ENCODE peak calls at places on chromosomes 16 and 17, in eight cellular contexts. C, D, Y, T, R, A, E and S are unnamed samples. For H3K4me1, the result is how much of the 10 kb centered on the place peaks cover.

GRCh38 chr16:70577256-70577698 is 53.7 kb downstream of the SF3B3 start:
- DNase-seq in C (peak), D (no peak), Y (peak), T (no peak), R (peak), A (no peak), E (no peak), S (peak)

GRCh38 chr16:59210955-59211541 is 476.9 kb upstream of the GOT2 start:
- DNase-seq in C (peak), D (no peak), Y (peak), T (no peak), R (peak), A (peak), E (no peak), S (no peak)

GRCh38 chr16:57435838-57436237 is 11.3 kb downstream of the CIAPIN1 start:
- DNase-seq in C (no peak), D (no peak), Y (no peak), T (no peak), R (no peak), A (no peak), E (no peak), S (no peak)

GRCh38 chr17:66255112-66255511 is 25.9 kb upstream of the APOH start:
- DNase-seq in C (peak), D (peak), Y (no peak), T (peak), R (no peak), A (peak), E (peak), S (no peak)

GRCh38 chr16:51982715-51983680 is 563.9 kb downstream of the TOX3 start:
- DNase-seq in C (peak), D (peak), Y (no peak), T (no peak), R (peak), A (peak), E (peak), S (no peak)

GRCh38 chr17:47850692-47851573 is at the start of gene SP6:
- DNase-seq in C (peak), D (no peak), Y (no peak), T (peak), R (peak), A (peak), E (peak), S (peak)

GRCh38 chr16:89502319-89502843 is 5.8 kb upstream of the SPG7 start:
- DNase-seq in C (no peak), D (no peak), Y (no peak), T (no peak), R (no peak), A (peak), E (peak), S (peak)

GRCh38 chr17:30969989-30970680 is 704 bp upstream of the RNF135 start:
- DNase-seq in C (peak), D (no peak), Y (no peak), T (no peak), R (peak), A (no peak), E (peak), S (no peak)

GRCh38 chr16:11586856-11587642 is at the start of gene LITAF:
- DNase-seq in C (peak), D (peak), Y (peak), T (peak), R (peak), A (peak), E (peak), S (peak)

GRCh38 chr16:3115011-3115410 is 2.6 kb downstream of the ZNF205 start:
- DNase-seq in C (no peak), D (no peak), Y (no peak), T (no peak), R (peak), A (no peak), E (no peak), S (no peak)

GRCh38 chr16:73216932-73217331 is 169.0 kb upstream of the ZFHX3 start:
- DNase-seq in C (no peak), D (no peak), Y (no peak), T (no peak), R (no peak), A (no peak), E (no peak), S (no peak)

GRCh38 chr17:55680983-55681382 is 41.7 kb downstream of the TMEM100 start:
- DNase-seq in C (no peak), D (no peak), Y (no peak), T (no peak), R (no peak), A (no peak), E (no peak), S (no peak)

GRCh38 chr16:27378871-27379580 is 22.9 kb upstream of the IL21R start:
- DNase-seq in C (peak), D (no peak), Y (no peak), T (no peak), R (peak), A (no peak), E (no peak), S (no peak)

GRCh38 chr17:13395872-13396271 is 205.9 kb downstream of the HS3ST3A1 start:
- DNase-seq in C (no peak), D (no peak), Y (no peak), T (no peak), R (no peak), A (no peak), E (peak), S (no peak)

GRCh38 chr17:74840989-74841666 is 18.6 kb downstream of the GRIN2C start:
- DNase-seq in C (peak), D (peak), Y (peak), T (peak), R (peak), A (no peak), E (no peak), S (peak)

GRCh38 chr17:48211787-48212186 is 104.2 kb downstream of the SNX11 start:
- DNase-seq in C (no peak), D (no peak), Y (no peak), T (no peak), R (no peak), A (no peak), E (no peak), S (no peak)

GRCh38 chr16:50533317-50533716 is 14.9 kb upstream of the NKD1 start:
- DNase-seq in C (no peak), D (no peak), Y (no peak), T (no peak), R (peak), A (no peak), E (no peak), S (no peak)

GRCh38 chr16:80296034-80296433 is 244.8 kb upstream of the DYNLRB2 start:
- DNase-seq in C (no peak), D (no peak), Y (no peak), T (no peak), R (no peak), A (no peak), E (no peak), S (no peak)

GRCh38 chr17:76868176-76868668 is at the start of gene MGAT5B:
- DNase-seq in C (peak), D (peak), Y (peak), T (peak), R (peak), A (peak), E (peak), S (peak)

GRCh38 chr17:37299257-37299985 is 76.4 kb upstream of the C17orf78 start:
- DNase-seq in C (peak), D (no peak), Y (no peak), T (no peak), R (peak), A (no peak), E (no peak), S (no peak)

GRCh38 chr16:49529646-49530045 is 156.0 kb downstream of the C16orf78 start:
- DNase-seq in C (no peak), D (peak), Y (no peak), T (peak), R (no peak), A (no peak), E (no peak), S (no peak)

GRCh38 chr16:53892155-53892554 is 188.2 kb downstream of the FTO start:
- DNase-seq in C (peak), D (peak), Y (no peak), T (no peak), R (peak), A (peak), E (peak), S (no peak)

GRCh38 chr16:67679935-67680897 is 13.6 kb downstream of the C16orf86 start:
- DNase-seq in C (no peak), D (no peak), Y (no peak), T (no peak), R (peak), A (no peak), E (no peak), S (no peak)

GRCh38 chr16:29926675-29927522 is 873 bp upstream of the KCTD13 start:
- DNase-seq in C (peak), D (no peak), Y (no peak), T (no peak), R (peak), A (peak), E (no peak), S (no peak)

GRCh38 chr16:30381351-30382041 is 865 bp downstream of the SEPTIN1 start:
- DNase-seq in C (no peak), D (peak), Y (no peak), T (peak), R (no peak), A (no peak), E (no peak), S (no peak)

GRCh38 chr17:61498042-61498441 is 45.8 kb downstream of the TBX4 start:
- DNase-seq in C (no peak), D (no peak), Y (no peak), T (no peak), R (no peak), A (no peak), E (no peak), S (no peak)

GRCh38 chr16:68401871-68402747 is 46.2 kb downstream of the SMPD3 start:
- DNase-seq in C (peak), D (no peak), Y (no peak), T (no peak), R (no peak), A (no peak), E (no peak), S (no peak)

GRCh38 chr17:38568845-38569510 is 36.8 kb downstream of the SRCIN1 start:
- DNase-seq in C (no peak), D (no peak), Y (no peak), T (peak), R (no peak), A (no peak), E (no peak), S (no peak)

GRCh38 chr17:6269474-6269873 is 165.4 kb downstream of the AIPL1 start:
- DNase-seq in C (peak), D (peak), Y (no peak), T (no peak), R (peak), A (peak), E (peak), S (no peak)

GRCh38 chr17:18257268-18257681 is 1.3 kb downstream of the FLII start:
- DNase-seq in C (no peak), D (no peak), Y (no peak), T (peak), R (peak), A (no peak), E (peak), S (no peak)

GRCh38 chr16:79834720-79835119 is 234.2 kb upstream of the MAF start:
- DNase-seq in C (no peak), D (no peak), Y (no peak), T (no peak), R (no peak), A (no peak), E (no peak), S (no peak)

GRCh38 chr17:71024172-71024571 is 854.8 kb downstream of the KCNJ2 start:
- DNase-seq in C (peak), D (no peak), Y (no peak), T (no peak), R (no peak), A (no peak), E (no peak), S (no peak)

GRCh38 chr17:81120149-81120484 is 45.2 kb upstream of the PVALEF start:
- DNase-seq in C (no peak), D (no peak), Y (no peak), T (no peak), R (no peak), A (no peak), E (no peak), S (no peak)

GRCh38 chr17:10120113-10120485 is 78.3 kb downstream of the GAS7 start:
- DNase-seq in C (no peak), D (no peak), Y (no peak), T (no peak), R (no peak), A (no peak), E (no peak), S (peak)

GRCh38 chr16:55567382-55567781 is 898 bp downstream of the CAPNS2 start:
- DNase-seq in C (peak), D (no peak), Y (no peak), T (no peak), R (no peak), A (no peak), E (peak), S (peak)

GRCh38 chr16:65601781-65602180 is 479.9 kb upstream of the CDH11 start:
- DNase-seq in C (no peak), D (no peak), Y (no peak), T (no peak), R (no peak), A (no peak), E (no peak), S (no peak)

GRCh38 chr16:11329080-11329491 is 16.2 kb upstream of the RMI2 start:
- DNase-seq in C (peak), D (peak), Y (no peak), T (no peak), R (peak), A (no peak), E (no peak), S (no peak)

GRCh38 chr17:30476726-30477082 is 504 bp upstream of the GOSR1 start:
- DNase-seq in C (no peak), D (peak), Y (no peak), T (peak), R (no peak), A (no peak), E (no peak), S (no peak)

GRCh38 chr17:33520404-33521032 is 227.4 kb upstream of the ASIC2 start:
- DNase-seq in C (peak), D (peak), Y (no peak), T (no peak), R (peak), A (peak), E (no peak), S (no peak)

GRCh38 chr16:81279375-81279774 is 35.4 kb upstream of the GAN start:
- DNase-seq in C (peak), D (no peak), Y (no peak), T (no peak), R (no peak), A (peak), E (peak), S (no peak)

GRCh38 chr17:82545071-82545462 is 25.5 kb downstream of the FOXK2 start:
- DNase-seq in C (peak), D (no peak), Y (no peak), T (no peak), R (no peak), A (no peak), E (no peak), S (no peak)
- H3K4me1 ChIP-seq in C (under half), D (under half), Y (under half), T (under half), R (under half), A (under half), E (under half), S (half or more)

GRCh38 chr17:69192754-69193153 is 35.9 kb downstream of the ABCA10 start:
- DNase-seq in C (no peak), D (no peak), Y (no peak), T (no peak), R (no peak), A (no peak), E (no peak), S (no peak)

DNA sequence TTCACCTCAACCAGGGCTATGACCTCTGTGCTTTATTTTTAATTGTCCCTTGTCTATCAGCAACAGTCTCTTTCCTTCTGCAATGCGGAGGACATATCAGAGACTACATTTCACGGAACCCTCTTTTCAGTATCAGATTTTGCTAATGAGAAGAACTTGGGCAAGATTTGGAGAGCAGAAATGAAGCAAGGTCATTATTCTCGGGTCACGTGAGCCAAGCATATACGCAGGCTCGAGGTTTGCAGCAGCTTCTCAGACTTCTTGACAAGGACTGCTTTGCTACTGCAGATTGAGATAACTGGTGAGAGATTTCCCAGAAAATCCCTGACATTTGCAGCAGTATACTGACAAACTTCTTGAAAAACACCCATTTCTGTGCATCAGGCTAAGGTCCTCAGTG is 30.4 kb downstream of the ABCA10 start:
- DNase-seq in C (no peak), D (no peak), Y (no peak), T (no peak), R (no peak), A (no peak), E (no peak), S (no peak)
- H3K4me1 ChIP-seq in C (under half), D (under half), Y (under half), T (under half), R (under half), A (under half), E (under half), S (under half)

GRCh38 chr17:1447061-1447460 is 9.0 kb downstream of the CRK start:
- DNase-seq in C (no peak), D (no peak), Y (no peak), T (no peak), R (no peak), A (no peak), E (no peak), S (no peak)
- H3K4me1 ChIP-seq in C (under half), D (under half), Y (under half), T (under half), R (under half), A (under half), E (under half), S (under half)

GRCh38 chr17:58277107-58277506 is 3.6 kb downstream of the MPO start:
- DNase-seq in C (peak), D (peak), Y (no peak), T (no peak), R (no peak), A (peak), E (no peak), S (no peak)
- H3K4me1 ChIP-seq in C (under half), D (under half), Y (under half), T (under half), R (under half), A (under half), E (under half), S (under half)

DNA sequence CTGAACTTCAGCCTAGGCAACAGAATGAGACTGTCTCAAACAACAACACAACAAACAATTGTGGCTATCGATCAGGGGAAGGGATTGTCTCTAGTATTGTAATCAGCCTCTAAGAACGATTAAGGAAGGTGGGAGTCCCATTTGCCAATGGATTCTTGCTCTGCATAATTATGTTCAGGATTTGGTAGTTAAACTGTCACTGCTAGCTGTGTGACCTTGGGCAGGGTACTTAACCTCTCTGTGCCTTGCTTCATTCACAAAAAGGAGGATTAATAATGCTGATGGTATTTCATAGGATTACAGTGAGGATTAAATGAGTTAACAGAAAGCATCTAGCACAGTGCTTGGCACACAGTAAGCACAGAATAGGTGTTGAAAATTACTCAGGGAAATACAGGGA is 6.7 kb upstream of the SSTR2 start:
- DNase-seq in C (no peak), D (no peak), Y (no peak), T (no peak), R (no peak), A (no peak), E (no peak), S (no peak)
- H3K4me1 ChIP-seq in C (under half), D (under half), Y (under half), T (under half), R (under half), A (under half), E (under half), S (under half)

GRCh38 chr16:85460983-85461813 is 151.9 kb upstream of the GSE1 start:
- DNase-seq in C (peak), D (no peak), Y (no peak), T (no peak), R (peak), A (peak), E (no peak), S (peak)

GRCh38 chr16:85463228-85463611 is 149.9 kb upstream of the GSE1 start:
- DNase-seq in C (no peak), D (no peak), Y (no peak), T (no peak), R (peak), A (no peak), E (no peak), S (no peak)

GRCh38 chr16:85463672-85464071 is 149.4 kb upstream of the GSE1 start:
- DNase-seq in C (no peak), D (no peak), Y (no peak), T (no peak), R (no peak), A (no peak), E (no peak), S (peak)

GRCh38 chr16:85461814-85462404 is 151.2 kb upstream of the GSE1 start:
- DNase-seq in C (peak), D (no peak), Y (no peak), T (no peak), R (peak), A (no peak), E (no peak), S (peak)

DNA sequence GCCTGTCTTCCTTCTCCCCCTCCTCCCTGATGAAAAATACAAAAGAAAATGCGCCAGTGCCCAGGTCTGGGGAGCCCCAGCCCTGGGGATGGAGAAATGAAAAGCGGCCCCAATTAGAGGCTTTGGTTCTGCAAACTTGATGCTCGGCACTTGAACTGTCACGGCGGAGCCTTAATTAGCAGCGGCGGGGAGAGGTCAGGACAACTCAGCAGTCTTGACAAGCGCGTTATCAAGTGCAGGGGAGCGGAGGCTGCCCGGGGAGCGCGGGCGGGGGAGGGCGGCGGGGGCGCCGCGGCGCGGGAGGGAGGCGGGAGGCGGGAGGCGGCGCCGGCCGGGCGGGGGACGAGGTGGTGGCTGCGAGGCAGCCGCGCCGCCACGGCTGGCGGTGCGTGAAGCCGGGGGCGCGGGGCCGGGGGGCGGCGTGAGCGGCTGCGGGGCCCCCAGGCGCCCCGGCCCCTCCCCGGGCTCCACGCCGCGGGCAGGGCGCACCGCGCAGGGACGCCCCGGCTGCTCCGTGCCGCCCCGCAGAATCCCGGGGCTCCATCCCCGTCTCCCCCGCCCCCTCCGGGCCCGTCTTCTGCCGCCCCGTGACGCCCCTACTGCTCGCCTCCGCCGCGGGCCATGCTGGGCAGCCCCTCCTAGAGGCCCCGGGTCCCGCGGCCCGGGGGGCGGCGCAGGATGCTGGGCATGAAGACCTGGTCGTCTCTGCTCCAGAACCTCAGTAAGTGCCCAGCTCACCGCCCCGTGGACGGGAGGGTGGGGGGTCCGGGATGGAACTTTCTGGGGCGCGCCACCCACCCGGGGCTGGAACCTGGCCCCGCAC is 150.5 kb upstream of the GSE1 start:
- DNase-seq in C (no peak), D (peak), Y (no peak), T (no peak), R (peak), A (no peak), E (no peak), S (peak)
- H3K4me1 ChIP-seq in C (under half), D (under half), Y (under half), T (under half), R (under half), A (under half), E (under half), S (under half)